ENCODE peak calls at places on chromosomes 5 and 9, in four cellular contexts. U, V, Y and J are unnamed samples.

GRCh38 chr5:176587398-176587797 is 22.6 kb downstream of the GPRIN1 start:
- DNase-seq in U (no peak), Y (no peak), V (no peak), J (no peak)

GRCh38 chr5:80255425-80255751 is 460 bp downstream of the SERINC5 start:
- DNase-seq in V (peak), Y (peak), U (peak), J (no peak)

GRCh38 chr5:36631161-36631560 is 24.8 kb downstream of the SLC1A3 start:
- DNase-seq in Y (no peak), U (no peak), V (no peak), J (no peak)

GRCh38 chr5:155147222-155147621 is 133.7 kb downstream of the KIF4B start:
- DNase-seq in U (no peak), Y (no peak), V (no peak), J (peak)

GRCh38 chr9:114226289-114227055 is 71.1 kb downstream of the COL27A1 start:
- DNase-seq in V (no peak), U (no peak), Y (no peak), J (no peak)

GRCh38 chr5:152462021-152462721 is 57.1 kb upstream of the NMUR2 start:
- DNase-seq in U (no peak), Y (peak), V (no peak), J (no peak)

GRCh38 chr9:89153618-89154017 is 25.0 kb downstream of the SHC3 start:
- DNase-seq in Y (peak), V (peak), U (no peak), J (no peak)

GRCh38 chr5:53321073-53321472 is 159.4 kb upstream of the FST start:
- DNase-seq in V (no peak), Y (no peak), U (no peak), J (no peak)

GRCh38 chr5:130720355-130720754 is 444.7 kb downstream of the HINT1 start:
- DNase-seq in V (no peak), U (no peak), Y (peak), J (peak)

GRCh38 chr5:7225826-7226225 is 170.1 kb upstream of the ADCY2 start:
- DNase-seq in U (no peak), V (no peak), Y (no peak), J (no peak)

GRCh38 chr9:16964228-16964627 is 93.8 kb upstream of the BNC2 start:
- DNase-seq in V (peak), Y (no peak), U (no peak), J (no peak)

GRCh38 chr5:55599148-55600050 is 64.6 kb upstream of the PLPP1 start:
- DNase-seq in U (no peak), Y (no peak), V (no peak), J (no peak)
- TF ChIP-seq USF2 in U (no peak), Y (no peak), V (no peak), J (no peak)

DNA sequence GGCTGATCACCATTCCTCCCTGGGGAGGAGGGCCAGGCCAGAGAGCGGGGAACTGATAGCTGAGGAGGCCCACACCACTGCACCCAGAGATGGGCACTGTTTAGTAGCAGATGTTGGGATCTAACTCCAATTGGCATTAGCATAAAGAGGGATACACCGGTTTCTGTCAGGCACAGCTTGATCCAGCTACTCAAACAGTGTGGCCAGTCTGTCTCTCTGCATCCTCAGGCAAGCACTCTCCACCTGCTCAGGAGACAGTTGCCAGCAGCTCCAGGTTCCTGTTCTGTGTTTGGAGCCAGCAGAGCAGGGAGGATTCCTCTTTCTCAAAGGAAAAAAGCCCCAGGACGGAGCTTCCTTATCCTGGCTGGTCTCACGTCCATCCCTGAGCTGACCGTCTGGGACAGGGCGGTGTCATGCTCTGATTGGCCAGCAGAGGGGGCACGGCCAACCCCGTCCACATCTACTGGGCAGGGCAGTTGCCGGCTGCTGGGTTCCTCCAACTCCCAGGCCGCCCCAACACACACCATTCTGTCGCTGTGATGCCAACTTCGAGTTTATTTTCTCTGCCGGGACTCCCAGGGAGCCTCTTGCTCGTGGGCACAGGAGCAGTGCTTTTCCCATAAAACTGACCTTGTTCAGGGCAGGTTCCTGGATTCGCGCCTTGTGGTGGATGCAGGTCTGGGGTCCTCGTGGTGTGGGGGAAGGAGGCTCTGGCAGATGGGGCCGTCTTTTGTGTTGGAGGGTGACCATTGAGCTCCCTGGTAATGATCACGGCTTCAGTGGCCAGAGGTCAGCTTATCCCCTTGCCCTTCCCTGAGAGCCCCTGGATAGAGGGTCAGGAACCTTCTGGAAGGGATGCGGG is 47.9 kb downstream of the COL5A1 start:
- DNase-seq in V (peak), U (peak), Y (peak), J (peak)
- TF ChIP-seq USF2 in V (no peak), U (no peak), Y (no peak), J (no peak)

DNA sequence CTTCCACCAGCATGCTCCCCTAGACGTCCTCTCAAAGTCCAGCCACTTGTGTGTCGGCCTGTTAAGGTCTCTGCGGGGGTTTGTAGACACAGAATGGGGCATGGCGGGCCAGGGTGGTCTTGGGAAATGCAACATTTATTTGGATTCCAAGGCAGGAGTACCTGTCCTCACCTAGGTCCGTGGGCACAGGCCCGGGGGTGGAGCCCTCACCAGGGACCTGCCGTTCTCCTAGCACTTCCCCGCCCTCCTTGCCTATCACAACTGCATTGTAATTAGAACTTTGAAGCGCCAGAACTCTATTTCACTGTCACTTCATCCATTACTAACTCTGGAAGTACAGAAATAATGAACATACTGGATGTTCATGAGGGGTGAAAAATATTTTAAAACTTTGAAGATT is 268.3 kb upstream of the ACTBL2 start:
- DNase-seq in Y (no peak), V (no peak), U (no peak), J (no peak)
- TF ChIP-seq USF2 in Y (no peak), V (no peak), U (no peak), J (no peak)

DNA sequence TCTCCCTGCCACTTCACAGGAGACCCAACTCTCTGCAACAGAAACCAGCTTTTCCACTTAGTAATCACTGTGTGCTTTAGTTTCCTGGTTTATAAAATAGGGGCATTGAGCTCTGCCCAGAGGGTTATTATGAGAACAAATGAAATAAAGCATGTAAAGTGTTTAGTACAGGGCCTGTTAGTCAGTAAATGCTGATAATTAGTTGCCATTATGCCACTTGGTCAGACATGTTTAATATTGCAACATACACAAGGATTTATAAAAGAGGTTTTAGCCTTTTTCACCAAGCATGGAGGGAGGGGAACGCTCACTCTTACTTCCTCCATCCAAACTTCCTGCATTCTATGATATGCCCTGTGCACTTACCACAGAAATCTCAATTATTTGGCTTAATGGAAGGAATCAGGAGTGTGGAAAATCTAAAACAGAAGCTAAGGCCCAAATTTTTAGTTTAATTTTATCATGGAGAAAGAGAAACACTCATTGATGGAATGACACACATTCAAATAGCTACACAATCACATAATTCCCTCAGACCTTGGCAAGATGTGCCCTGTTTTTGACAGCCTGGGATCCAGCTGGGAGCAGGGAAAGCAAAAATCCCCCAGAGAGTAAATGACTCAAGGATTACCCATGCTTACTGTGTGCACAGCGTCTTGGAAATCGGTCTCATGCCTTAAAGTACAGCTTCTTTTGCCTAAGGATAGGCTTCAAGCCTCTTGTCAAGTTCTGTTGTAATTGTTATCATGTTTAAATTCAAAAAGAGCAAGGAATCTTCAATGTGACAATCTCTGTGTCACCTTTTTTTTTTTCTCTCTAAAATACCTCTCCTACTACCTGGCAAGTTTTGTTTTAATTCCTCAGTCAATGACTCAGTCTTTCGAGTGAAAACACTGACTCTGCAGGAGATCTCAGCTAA is 34.1 kb downstream of the ZNF474 start:
- DNase-seq in Y (peak), U (no peak), V (peak), J (no peak)
- TF ChIP-seq USF2 in Y (no peak), U (no peak), V (no peak), J (no peak)